ENCODE peak calls at places on chromosomes 3 and 15, in five cellular contexts. W is H1, L is neuronal stem cell, C is IMR-90, A is H9. B is an unnamed sample.

GRCh38 chr3:126131881-126132750 is 48.2 kb upstream of the SLC41A3 start:
- DNase-seq in W (peak), L (no peak), C (no peak), A (peak), B (no peak)

GRCh38 chr3:101779808-101780366 is 876 bp downstream of the NXPE3 start:
- DNase-seq in W (no peak), L (no peak), C (no peak), A (no peak), B (no peak)

GRCh38 chr3:141798455-141798854 is 35.2 kb downstream of the GRK7 start:
- DNase-seq in W (no peak), L (no peak), C (no peak), A (no peak), B (no peak)

GRCh38 chr15:99719096-99719541 is 14.1 kb downstream of the LYSMD4 start:
- DNase-seq in W (no peak), L (no peak), C (peak), A (no peak), B (no peak)

GRCh38 chr15:95866698-95867440 is 463.6 kb upstream of the NR2F2 start:
- DNase-seq in W (no peak), L (no peak), C (no peak), A (no peak), B (no peak)

GRCh38 chr15:67089218-67090193 is 24.1 kb downstream of the SMAD3 start:
- DNase-seq in W (no peak), L (no peak), C (peak), A (no peak), B (no peak)

GRCh38 chr3:53674582-53674981 is 171.6 kb downstream of the CHDH start:
- DNase-seq in W (no peak), L (no peak), C (no peak), A (no peak), B (no peak)

GRCh38 chr3:141412936-141413354 is 44.6 kb downstream of the ZBTB38 start:
- DNase-seq in W (no peak), L (no peak), C (peak), A (no peak), B (no peak)

GRCh38 chr3:126065876-126066275 is 18.0 kb downstream of the SLC41A3 start:
- DNase-seq in W (no peak), L (no peak), C (no peak), A (no peak), B (no peak)

GRCh38 chr3:54628888-54629368 is 298.9 kb downstream of the LRTM1 start:
- DNase-seq in W (peak), L (no peak), C (no peak), A (peak), B (peak)

GRCh38 chr3:127454968-127455367 is 135.6 kb downstream of the TPRA1 start:
- DNase-seq in W (no peak), L (no peak), C (no peak), A (peak), B (no peak)

GRCh38 chr3:70358978-70359580 is 46.6 kb upstream of the MDFIC2 start:
- DNase-seq in W (no peak), L (peak), C (peak), A (no peak), B (peak)

GRCh38 chr15:74482661-74483060 is 21.7 kb upstream of the UBL7 start:
- DNase-seq in W (no peak), L (no peak), C (no peak), A (peak), B (peak)

DNA sequence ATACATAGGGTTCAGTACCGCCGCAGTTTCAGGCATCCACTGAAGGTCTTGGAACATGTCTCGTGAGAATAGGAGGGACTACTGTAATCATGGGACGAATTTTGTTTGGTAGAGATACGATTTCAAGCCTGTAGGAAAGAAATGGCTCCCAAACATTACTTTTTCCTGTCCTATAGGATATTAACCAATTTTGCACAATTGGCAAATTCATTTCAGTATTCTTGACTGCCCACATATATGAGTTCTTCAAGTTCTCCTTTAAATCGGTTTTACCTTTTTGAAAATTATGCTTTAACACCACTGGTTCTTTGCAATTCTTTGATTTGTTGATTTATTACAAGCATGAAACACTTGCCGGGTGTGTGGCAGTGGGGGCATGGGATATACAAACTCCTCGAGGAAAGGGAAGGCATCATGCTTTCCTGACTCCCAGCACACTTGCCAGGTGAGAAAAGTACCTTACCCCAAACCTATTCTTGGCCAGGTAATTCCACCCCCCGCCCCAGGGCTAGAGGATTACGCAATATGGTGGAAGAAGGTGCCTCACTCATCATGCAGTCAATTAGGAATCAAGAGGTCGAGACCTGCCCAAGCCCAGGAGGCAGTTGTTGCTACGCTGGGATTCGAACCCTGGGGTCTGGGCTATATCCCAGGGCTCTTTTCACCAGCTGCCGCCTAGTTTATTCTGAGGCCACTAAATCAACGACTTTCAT is 584 bp upstream of the LARS2 start:
- DNase-seq in W (no peak), L (no peak), C (no peak), A (no peak), B (no peak)
- H2BK15ac ChIP-seq in W (no peak), L (no peak), C (peak), A (no peak), B (no peak)

GRCh38 chr3:150546226-150547044 is at the start of the genes EIF2A and SERP1:
- DNase-seq in W (peak), L (peak), C (peak), A (peak), B (peak)
- H2BK15ac ChIP-seq in W (peak), L (peak), C (peak), A (no peak), B (no peak)

GRCh38 chr15:78944202-78944625 is 632 bp downstream of the CTSH start:
- DNase-seq in W (no peak), L (no peak), C (no peak), A (no peak), B (peak)
- H2BK15ac ChIP-seq in W (peak), L (peak), C (no peak), A (no peak), B (no peak)

GRCh38 chr15:100918690-100919480 is at the start of gene LRRK1:
- DNase-seq in W (peak), L (no peak), C (peak), A (no peak), B (peak)
- H2BK15ac ChIP-seq in W (no peak), L (no peak), C (peak), A (no peak), B (no peak)

GRCh38 chr3:52537726-52538421 is 1.5 kb downstream of the UQCC5 start:
- DNase-seq in W (peak), L (no peak), C (no peak), A (no peak), B (no peak)
- H2BK15ac ChIP-seq in W (no peak), L (no peak), C (no peak), A (no peak), B (no peak)

DNA sequence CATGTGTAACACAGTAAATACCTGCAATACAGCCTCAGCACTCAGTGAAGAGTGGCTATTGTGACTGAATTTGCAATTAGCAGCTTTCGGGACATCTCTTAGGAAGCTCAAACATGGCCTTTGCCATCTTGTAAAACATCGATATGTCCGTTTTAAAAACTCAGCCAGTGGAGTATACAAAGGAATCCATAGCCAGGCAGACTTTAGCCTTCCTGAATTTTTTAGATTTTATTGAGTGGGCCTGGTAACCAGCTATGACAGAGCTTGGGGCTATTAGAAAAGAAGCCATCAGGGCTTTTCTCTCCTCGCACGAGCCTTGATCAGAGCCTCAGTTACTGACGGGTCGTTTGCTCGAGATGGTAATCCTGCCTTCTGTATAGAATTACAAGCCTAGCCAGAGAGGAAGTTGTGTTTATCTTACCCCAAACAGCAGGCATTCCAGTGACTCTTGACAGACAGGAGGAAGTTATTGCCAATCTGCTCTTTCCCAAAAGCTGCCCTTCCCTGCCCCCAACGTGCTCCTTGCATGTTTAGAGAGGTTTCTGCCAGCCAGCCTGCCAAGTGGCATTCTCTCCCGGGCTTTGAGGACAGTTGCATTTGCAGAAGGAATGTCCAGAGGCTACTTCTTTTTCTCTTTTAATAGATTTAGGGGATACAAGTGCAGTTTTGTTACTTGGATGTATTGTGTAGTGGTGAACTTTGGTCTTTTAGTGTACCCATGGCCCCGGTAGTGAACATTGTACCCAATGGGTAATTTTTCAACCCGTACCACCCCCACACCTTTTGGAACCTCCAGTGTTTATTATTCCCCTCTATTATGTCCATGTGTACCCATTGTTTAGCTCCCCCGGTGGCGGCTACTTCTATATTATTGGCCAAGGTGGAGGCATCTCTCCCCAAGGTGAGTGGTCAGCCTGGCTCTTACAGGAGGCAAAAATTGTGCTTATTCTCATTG is 40.6 kb downstream of the ITPR1 start:
- DNase-seq in W (no peak), L (no peak), C (no peak), A (no peak), B (peak)
- H2BK15ac ChIP-seq in W (no peak), L (no peak), C (no peak), A (no peak), B (peak)

GRCh38 chr3:73729969-73730440 is 105.3 kb upstream of the PDZRN3 start:
- DNase-seq in W (no peak), L (no peak), C (peak), A (no peak), B (peak)
- H2BK15ac ChIP-seq in W (no peak), L (no peak), C (peak), A (no peak), B (no peak)

DNA sequence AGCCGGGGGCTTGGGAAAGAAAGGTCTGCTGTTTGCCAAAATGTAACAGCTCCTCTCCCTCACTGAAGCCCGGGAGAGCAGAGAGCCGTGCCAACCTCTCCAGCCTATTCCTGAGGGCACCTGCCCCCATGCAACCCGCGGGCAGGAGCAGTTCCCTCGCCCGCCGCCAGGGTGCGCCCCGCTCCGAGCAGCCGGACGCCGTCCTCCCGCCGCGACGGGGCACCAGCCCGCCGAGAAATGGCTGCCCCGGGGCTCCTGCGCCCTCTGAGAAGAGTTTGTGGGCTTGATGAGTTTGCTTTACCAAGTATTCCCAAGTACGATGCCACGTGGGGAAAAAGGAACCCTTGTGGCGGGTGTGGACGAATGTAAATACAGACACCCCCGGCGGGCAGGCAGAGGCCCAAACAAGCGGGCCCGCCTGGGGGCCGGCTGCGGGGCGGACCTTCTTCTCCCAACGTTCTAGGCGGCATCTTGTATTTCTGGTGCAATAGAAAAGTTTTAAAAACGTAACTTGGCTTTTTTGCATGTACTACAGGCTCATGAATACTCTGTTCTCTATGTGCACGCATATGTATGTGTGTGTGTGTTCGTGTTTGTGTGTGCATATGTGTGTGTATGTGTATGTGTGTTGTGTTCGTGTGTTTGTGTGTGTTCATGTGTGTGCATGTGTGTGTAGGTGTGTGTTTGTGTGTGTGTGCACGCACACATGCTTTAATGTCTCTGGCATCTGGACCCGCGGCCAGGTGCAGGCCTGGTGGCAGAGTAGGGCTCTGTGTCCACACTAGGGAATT is 162.9 kb downstream of the CHSY1 start:
- DNase-seq in W (peak), L (peak), C (no peak), A (peak), B (peak)
- H2BK15ac ChIP-seq in W (peak), L (no peak), C (no peak), A (no peak), B (no peak)

B was measured in mesendoderm.